ENCODE peak calls at places on chromosome 7, in four cellular contexts. One of them, this sample, is unnamed.

GRCh38 chr7:133275441-133276105 is 22.7 kb downstream of the EXOC4 start:
- DNase-seq in heart right ventricle: no peak
- DNase-seq in Panc1: no peak
- DNase-seq in astrocyte of the spinal cord: peak; percentile 58
- DNase-seq in this sample: no peak

GRCh38 chr7:103001210-103001609 is 73.4 kb downstream of the FBXL13 start:
- DNase-seq in heart right ventricle: no peak
- DNase-seq in Panc1: no peak
- DNase-seq in astrocyte of the spinal cord: no peak
- DNase-seq in this sample: no peak

GRCh38 chr7:146255604-146256003 is 139.0 kb downstream of the CNTNAP2 start:
- DNase-seq in heart right ventricle: no peak
- DNase-seq in Panc1: no peak
- DNase-seq in astrocyte of the spinal cord: no peak
- DNase-seq in this sample: no peak

GRCh38 chr7:12493407-12493806 is 77.1 kb upstream of the SCIN start:
- DNase-seq in heart right ventricle: no peak
- DNase-seq in Panc1: no peak
- DNase-seq in astrocyte of the spinal cord: peak; percentile 3
- DNase-seq in this sample: no peak

GRCh38 chr7:4960363-4960762 is 1.4 kb upstream of the MMD2 start:
- DNase-seq in heart right ventricle: no peak
- DNase-seq in Panc1: no peak
- DNase-seq in astrocyte of the spinal cord: no peak
- DNase-seq in this sample: no peak

GRCh38 chr7:44982970-44983369 is 4.2 kb upstream of the MYO1G start:
- DNase-seq in heart right ventricle: no peak
- DNase-seq in Panc1: no peak
- DNase-seq in astrocyte of the spinal cord: no peak
- DNase-seq in this sample: no peak

GRCh38 chr7:507623-508305 is 11.9 kb downstream of the PDGFA start:
- DNase-seq in heart right ventricle: peak; percentile 5
- DNase-seq in Panc1: no peak
- DNase-seq in astrocyte of the spinal cord: no peak
- DNase-seq in this sample: no peak

GRCh38 chr7:33666526-33666925 is 238.8 kb upstream of the BMPER start:
- DNase-seq in heart right ventricle: no peak
- DNase-seq in Panc1: no peak
- DNase-seq in astrocyte of the spinal cord: no peak
- DNase-seq in this sample: no peak

GRCh38 chr7:43535810-43536585 is 46.9 kb upstream of the STK17A start:
- DNase-seq in heart right ventricle: no peak
- DNase-seq in Panc1: no peak
- DNase-seq in astrocyte of the spinal cord: peak; percentile 94
- DNase-seq in this sample: peak; percentile 95

GRCh38 chr7:44211126-44211675 is 10.4 kb downstream of the YKT6 start:
- DNase-seq in heart right ventricle: no peak
- DNase-seq in Panc1: no peak
- DNase-seq in astrocyte of the spinal cord: no peak
- DNase-seq in this sample: no peak

GRCh38 chr7:92691578-92691977 is 101.4 kb upstream of the FAM133B start:
- DNase-seq in heart right ventricle: no peak
- DNase-seq in Panc1: peak; percentile 61
- DNase-seq in astrocyte of the spinal cord: peak; percentile 80
- DNase-seq in this sample: peak; percentile 83

GRCh38 chr7:150845471-150845870 is 6.8 kb upstream of the AOC1 start:
- DNase-seq in heart right ventricle: peak; percentile 61
- DNase-seq in Panc1: no peak
- DNase-seq in astrocyte of the spinal cord: no peak
- DNase-seq in this sample: no peak

GRCh38 chr7:132221356-132221755 is 354.9 kb downstream of the PLXNA4 start:
- DNase-seq in heart right ventricle: no peak
- DNase-seq in Panc1: no peak
- DNase-seq in astrocyte of the spinal cord: no peak
- DNase-seq in this sample: no peak

GRCh38 chr7:133777701-133778100 is 349.4 kb upstream of the LRGUK start:
- DNase-seq in heart right ventricle: no peak
- DNase-seq in Panc1: no peak
- DNase-seq in astrocyte of the spinal cord: no peak
- DNase-seq in this sample: no peak

GRCh38 chr7:134031835-134032617 is 95.1 kb upstream of the LRGUK start:
- DNase-seq in heart right ventricle: no peak
- DNase-seq in Panc1: no peak
- DNase-seq in astrocyte of the spinal cord: no peak
- DNase-seq in this sample: no peak

GRCh38 chr7:76302299-76303056 is at the start of gene HSPB1:
- DNase-seq in heart right ventricle: peak; percentile 97
- DNase-seq in Panc1: no peak
- DNase-seq in astrocyte of the spinal cord: peak; percentile 94
- DNase-seq in this sample: peak; percentile 91

GRCh38 chr7:116899308-116899707 is 36.9 kb downstream of the CAPZA2 start:
- DNase-seq in heart right ventricle: no peak
- DNase-seq in Panc1: no peak
- DNase-seq in astrocyte of the spinal cord: no peak
- DNase-seq in this sample: peak; percentile 33

GRCh38 chr7:47622946-47623640 is 41.2 kb upstream of the TNS3 start:
- DNase-seq in heart right ventricle: no peak
- DNase-seq in Panc1: no peak
- DNase-seq in astrocyte of the spinal cord: peak; percentile 91
- DNase-seq in this sample: peak; percentile 97

GRCh38 chr7:147048864-147049263 is 932.3 kb downstream of the CNTNAP2 start:
- DNase-seq in heart right ventricle: no peak
- DNase-seq in Panc1: no peak
- DNase-seq in astrocyte of the spinal cord: no peak
- DNase-seq in this sample: no peak

GRCh38 chr7:12715372-12716133 is 28.1 kb downstream of the ARL4A start:
- DNase-seq in heart right ventricle: peak; percentile 50
- DNase-seq in Panc1: no peak
- DNase-seq in astrocyte of the spinal cord: peak; percentile 99
- DNase-seq in this sample: peak; percentile 97

GRCh38 chr7:38942431-38943051 is 33.5 kb upstream of the VPS41 start:
- DNase-seq in heart right ventricle: no peak
- DNase-seq in Panc1: no peak
- DNase-seq in astrocyte of the spinal cord: no peak
- DNase-seq in this sample: no peak

GRCh38 chr7:34066968-34067367 is 161.6 kb downstream of the BMPER start:
- DNase-seq in heart right ventricle: no peak
- DNase-seq in Panc1: no peak
- DNase-seq in astrocyte of the spinal cord: no peak
- DNase-seq in this sample: no peak

GRCh38 chr7:157432957-157433576 is 96.3 kb downstream of the DNAJB6 start:
- DNase-seq in heart right ventricle: no peak
- DNase-seq in Panc1: peak; percentile 28
- DNase-seq in astrocyte of the spinal cord: peak; percentile 35
- DNase-seq in this sample: peak; percentile 43
- TF ChIP-seq CTCF in heart right ventricle: peak; percentile 72
- TF ChIP-seq CTCF in Panc1: peak; percentile 84
- TF ChIP-seq CTCF in astrocyte of the spinal cord: peak; percentile 78
- TF ChIP-seq CTCF in this sample: peak; percentile 65

DNA sequence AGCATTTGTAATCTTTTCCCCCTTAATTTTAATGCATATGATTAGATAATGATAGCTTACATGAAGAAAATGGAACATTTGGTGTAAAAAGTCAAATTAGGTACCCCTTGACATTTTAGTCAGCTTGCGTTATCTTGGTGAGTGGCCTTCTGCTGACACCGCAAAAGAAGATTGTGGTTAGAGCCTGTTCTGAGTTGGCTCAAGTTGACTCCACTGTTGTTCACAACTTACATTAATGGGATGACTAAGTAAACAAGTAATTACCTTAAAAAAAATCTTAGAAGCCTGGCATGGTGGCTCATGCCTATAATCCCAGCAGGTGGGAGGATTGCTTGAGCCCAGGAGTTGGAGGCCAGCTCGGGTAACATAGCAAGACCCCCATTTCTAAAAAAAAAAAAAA is 24.2 kb downstream of the TRRAP start:
- DNase-seq in heart right ventricle: no peak
- DNase-seq in Panc1: no peak
- DNase-seq in astrocyte of the spinal cord: no peak
- DNase-seq in this sample: no peak
- H3K4me3 ChIP-seq in heart right ventricle: no peak overlapping the region
- H3K4me3 ChIP-seq in Panc1: no peak overlapping the region
- H3K4me3 ChIP-seq in astrocyte of the spinal cord: no peak overlapping the region
- H3K4me3 ChIP-seq in this sample: no peak overlapping the region

GRCh38 chr7:3588341-3588740 is 287.3 kb downstream of the SDK1 start:
- DNase-seq in heart right ventricle: no peak
- DNase-seq in Panc1: no peak
- DNase-seq in astrocyte of the spinal cord: no peak
- DNase-seq in this sample: no peak

GRCh38 chr7:3589756-3590155 is 288.7 kb downstream of the SDK1 start:
- DNase-seq in heart right ventricle: no peak
- DNase-seq in Panc1: no peak
- DNase-seq in astrocyte of the spinal cord: no peak
- DNase-seq in this sample: no peak

GRCh38 chr7:3591150-3591549 is 290.1 kb downstream of the SDK1 start:
- DNase-seq in heart right ventricle: no peak
- DNase-seq in Panc1: no peak
- DNase-seq in astrocyte of the spinal cord: no peak
- DNase-seq in this sample: no peak

GRCh38 chr7:3585826-3586225 is 284.8 kb downstream of the SDK1 start:
- DNase-seq in heart right ventricle: no peak
- DNase-seq in Panc1: no peak
- DNase-seq in astrocyte of the spinal cord: no peak
- DNase-seq in this sample: no peak
- TF ChIP-seq CTCF in heart right ventricle: no peak
- TF ChIP-seq CTCF in Panc1: no peak
- TF ChIP-seq CTCF in astrocyte of the spinal cord: no peak
- TF ChIP-seq CTCF in this sample: no peak

GRCh38 chr7:30751696-30752273 is at the start of gene INMT:
- DNase-seq in heart right ventricle: no peak
- DNase-seq in Panc1: no peak
- DNase-seq in astrocyte of the spinal cord: no peak
- DNase-seq in this sample: peak; percentile 11
- H3K4me3 ChIP-seq in heart right ventricle: peak within 1 kb of the TSS; percentile 53
- H3K4me3 ChIP-seq in Panc1: no peak within 1 kb of the TSS
- H3K4me3 ChIP-seq in astrocyte of the spinal cord: no peak within 1 kb of the TSS
- H3K4me3 ChIP-seq in this sample: peak within 1 kb of the TSS; percentile 51

DNA sequence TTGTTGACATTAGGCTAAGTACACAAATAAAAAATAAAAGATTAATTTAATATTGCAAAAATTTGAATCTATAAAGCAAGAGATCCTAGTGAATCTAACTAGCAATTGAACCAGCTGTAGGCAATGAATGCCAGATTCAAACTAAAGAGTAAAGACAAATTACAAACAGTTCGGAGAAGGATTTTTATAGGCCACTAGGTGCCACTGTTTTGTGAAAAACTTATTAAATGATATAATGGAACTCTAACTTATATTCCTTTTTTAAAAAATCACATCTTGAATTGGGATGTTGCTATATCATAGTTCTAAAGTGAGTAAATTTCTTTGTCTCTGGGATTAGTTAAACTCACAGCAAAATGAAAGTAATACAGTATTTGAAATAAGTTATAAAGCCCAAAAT is 39.1 kb upstream of the GNAI1 start:
- DNase-seq in heart right ventricle: no peak
- DNase-seq in Panc1: no peak
- DNase-seq in astrocyte of the spinal cord: peak; percentile 31
- DNase-seq in this sample: peak; percentile 45
- TF ChIP-seq CTCF in heart right ventricle: peak; percentile 49
- TF ChIP-seq CTCF in Panc1: peak; percentile 58
- TF ChIP-seq CTCF in astrocyte of the spinal cord: peak; percentile 48
- TF ChIP-seq CTCF in this sample: peak; percentile 44

GRCh38 chr7:121157885-121158590 is 169.5 kb downstream of the CPED1 start:
- DNase-seq in heart right ventricle: no peak
- DNase-seq in Panc1: no peak
- DNase-seq in astrocyte of the spinal cord: no peak
- DNase-seq in this sample: no peak
- H3K4me3 ChIP-seq in heart right ventricle: no peak overlapping the region
- H3K4me3 ChIP-seq in Panc1: no peak overlapping the region
- H3K4me3 ChIP-seq in astrocyte of the spinal cord: no peak overlapping the region
- H3K4me3 ChIP-seq in this sample: no peak overlapping the region

GRCh38 chr7:80781561-80781979 is 137.3 kb downstream of the SEMA3C start:
- DNase-seq in heart right ventricle: peak; percentile 23
- DNase-seq in Panc1: no peak
- DNase-seq in astrocyte of the spinal cord: peak; percentile 96
- DNase-seq in this sample: peak; percentile 70
- TF ChIP-seq CTCF in heart right ventricle: no peak
- TF ChIP-seq CTCF in Panc1: no peak
- TF ChIP-seq CTCF in astrocyte of the spinal cord: peak; percentile 4
- TF ChIP-seq CTCF in this sample: no peak

GRCh38 chr7:32299133-32299702 is 191.0 kb downstream of the LSM5 start:
- DNase-seq in heart right ventricle: peak; percentile 69
- DNase-seq in Panc1: no peak
- DNase-seq in astrocyte of the spinal cord: no peak
- DNase-seq in this sample: no peak
- H3K4me3 ChIP-seq in heart right ventricle: peak overlapping the region; percentile 63
- H3K4me3 ChIP-seq in Panc1: peak overlapping the region; percentile 14
- H3K4me3 ChIP-seq in astrocyte of the spinal cord: peak overlapping the region; percentile 15
- H3K4me3 ChIP-seq in this sample: no peak overlapping the region